ENCODE peak calls at places on chromosome X, in four cellular contexts. L is kidney epithelial cell, W is hepatocyte, T is NB4. Q is an unnamed sample.

GRCh38 chrX:151393514-151393913 is 3.5 kb upstream of the VMA21 start:
- DNase-seq in W (no peak), L (no peak), T (peak), Q (no peak)

GRCh38 chrX:78754917-78755316 is 7.4 kb downstream of the LPAR4 start:
- DNase-seq in L (no peak), W (no peak), T (peak), Q (no peak)

GRCh38 chrX:9662148-9662547 is 103.5 kb downstream of the GPR143 start:
- DNase-seq in W (no peak), L (no peak), T (no peak), Q (peak)

GRCh38 chrX:120140293-120140981 is 18.0 kb upstream of the RHOXF2 start:
- DNase-seq in L (no peak), T (no peak), W (no peak), Q (no peak)

GRCh38 chrX:41472231-41472815 is 25.2 kb downstream of the NYX start:
- DNase-seq in L (no peak), W (no peak), T (no peak), Q (no peak)

GRCh38 chrX:68133181-68133580 is 300.1 kb downstream of the OPHN1 start:
- DNase-seq in L (no peak), W (no peak), T (no peak), Q (no peak)

GRCh38 chrX:153883163-153883843 is 2.7 kb downstream of the L1CAM start:
- DNase-seq in L (no peak), W (no peak), T (no peak), Q (no peak)

GRCh38 chrX:53223955-53224859 is 800 bp downstream of the KDM5C start:
- DNase-seq in W (peak), T (no peak), L (peak), Q (peak)

GRCh38 chrX:141314441-141314840 is 72.1 kb upstream of the SPANXC start:
- DNase-seq in L (no peak), T (no peak), W (no peak), Q (peak)

GRCh38 chrX:15465896-15466651 is 27.1 kb downstream of the PIR start:
- DNase-seq in L (no peak), T (peak), W (no peak), Q (no peak)

GRCh38 chrX:103367502-103367901 is 8.8 kb upstream of the BEX3 start:
- DNase-seq in L (no peak), T (no peak), W (no peak), Q (no peak)

GRCh38 chrX:71366674-71367256 is 608 bp downstream of the TAF1 start:
- DNase-seq in L (no peak), W (peak), T (peak), Q (no peak)

GRCh38 chrX:9730752-9731151 is 34.9 kb downstream of the GPR143 start:
- DNase-seq in L (no peak), T (no peak), W (no peak), Q (no peak)

GRCh38 chrX:66054978-66055377 is 15.1 kb upstream of the VSIG4 start:
- DNase-seq in T (no peak), W (no peak), L (no peak), Q (no peak)

GRCh38 chrX:8738588-8739189 is 6.8 kb upstream of the ANOS1 start:
- DNase-seq in T (peak), L (no peak), W (peak), Q (no peak)

GRCh38 chrX:107596651-107597050 is 31.7 kb upstream of the PRPS1 start:
- DNase-seq in W (no peak), T (no peak), L (no peak), Q (no peak)

GRCh38 chrX:72258174-72258573 is 18.9 kb downstream of the RPS4X start:
- DNase-seq in W (peak), T (no peak), L (no peak), Q (peak)

GRCh38 chrX:39777623-39778025 is 320.1 kb downstream of the BCOR start:
- DNase-seq in L (no peak), W (no peak), T (no peak), Q (no peak)

GRCh38 chrX:1749499-1749898 is 134.6 kb downstream of the ASMT start:
- DNase-seq in T (no peak), W (no peak), L (no peak), Q (no peak)

GRCh38 chrX:28586291-28586690 is 955 bp upstream of the IL1RAPL1 start:
- DNase-seq in W (peak), T (no peak), L (no peak), Q (no peak)

GRCh38 chrX:47227334-47227583 is 5.5 kb upstream of the USP11 start:
- DNase-seq in W (no peak), L (no peak), T (no peak), Q (no peak)

GRCh38 chrX:47863187-47863586 is 26.5 kb downstream of the ZNF81 start:
- DNase-seq in W (no peak), T (no peak), L (no peak), Q (no peak)

GRCh38 chrX:15564981-15565579 is 35.7 kb downstream of the ACE2 start:
- DNase-seq in T (peak), W (peak), L (no peak), Q (peak)

GRCh38 chrX:137747231-137747630 is 181.3 kb downstream of the ZIC3 start:
- DNase-seq in L (no peak), T (no peak), W (no peak), Q (no peak)

GRCh38 chrX:120477453-120477852 is 8.4 kb upstream of the LAMP2 start:
- DNase-seq in L (peak), W (no peak), T (no peak), Q (no peak)

GRCh38 chrX:10722804-10723364 is 102.5 kb upstream of the MID1 start:
- DNase-seq in L (no peak), W (peak), T (peak), Q (peak)

GRCh38 chrX:21946925-21947641 is 6.6 kb downstream of the SMS start:
- DNase-seq in T (peak), W (no peak), L (no peak), Q (peak)

GRCh38 chrX:16873106-16873505 is 2.9 kb upstream of the RBBP7 start:
- DNase-seq in W (no peak), L (no peak), T (no peak), Q (no peak)

GRCh38 chrX:153587342-153587741 is 11.6 kb downstream of the CCNQ start:
- DNase-seq in T (no peak), L (no peak), W (no peak), Q (no peak)

GRCh38 chrX:345020-345925 is 26.7 kb upstream of the GTPBP6 start:
- DNase-seq in L (no peak), W (no peak), T (no peak), Q (no peak)

GRCh38 chrX:65667503-65668355 is at the start of gene MSN:
- DNase-seq in T (peak), W (peak), L (no peak), Q (peak)

GRCh38 chrX:40145670-40146470 is 48.1 kb upstream of the BCOR start:
- DNase-seq in W (no peak), L (no peak), T (no peak), Q (no peak)

GRCh38 chrX:107686792-107687191 is 58.5 kb downstream of the PRPS1 start:
- DNase-seq in W (no peak), T (peak), L (no peak), Q (no peak)

GRCh38 chrX:69424161-69424560 is 80.0 kb upstream of the NALF2 start:
- DNase-seq in W (peak), L (no peak), T (peak), Q (no peak)
- TF ChIP-seq CTCF in W (peak), L (peak), T (peak), Q (peak)

DNA sequence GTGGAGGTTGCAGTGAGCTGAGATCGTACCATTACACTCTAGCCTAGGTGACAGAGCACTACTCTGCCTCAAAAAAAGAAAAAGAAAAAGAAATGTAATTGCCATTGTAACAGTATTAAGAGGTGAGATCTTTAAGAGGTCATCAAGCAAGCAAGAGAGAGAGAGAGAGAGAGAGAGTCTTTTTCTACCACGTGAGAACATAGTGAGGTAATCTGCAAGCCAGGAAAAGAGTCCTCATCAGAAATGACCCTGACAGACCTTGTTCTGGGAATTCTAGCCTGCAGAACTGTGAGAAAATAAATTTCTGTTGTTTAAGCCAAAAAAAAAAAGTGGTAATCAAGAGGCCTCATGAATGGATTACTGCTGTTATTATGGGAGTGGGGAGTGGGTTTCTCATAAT is 14.9 kb downstream of the GPKOW start:
- DNase-seq in T (no peak), W (no peak), L (no peak), Q (no peak)
- TF ChIP-seq CTCF in T (no peak), W (no peak), L (no peak), Q (no peak)

DNA sequence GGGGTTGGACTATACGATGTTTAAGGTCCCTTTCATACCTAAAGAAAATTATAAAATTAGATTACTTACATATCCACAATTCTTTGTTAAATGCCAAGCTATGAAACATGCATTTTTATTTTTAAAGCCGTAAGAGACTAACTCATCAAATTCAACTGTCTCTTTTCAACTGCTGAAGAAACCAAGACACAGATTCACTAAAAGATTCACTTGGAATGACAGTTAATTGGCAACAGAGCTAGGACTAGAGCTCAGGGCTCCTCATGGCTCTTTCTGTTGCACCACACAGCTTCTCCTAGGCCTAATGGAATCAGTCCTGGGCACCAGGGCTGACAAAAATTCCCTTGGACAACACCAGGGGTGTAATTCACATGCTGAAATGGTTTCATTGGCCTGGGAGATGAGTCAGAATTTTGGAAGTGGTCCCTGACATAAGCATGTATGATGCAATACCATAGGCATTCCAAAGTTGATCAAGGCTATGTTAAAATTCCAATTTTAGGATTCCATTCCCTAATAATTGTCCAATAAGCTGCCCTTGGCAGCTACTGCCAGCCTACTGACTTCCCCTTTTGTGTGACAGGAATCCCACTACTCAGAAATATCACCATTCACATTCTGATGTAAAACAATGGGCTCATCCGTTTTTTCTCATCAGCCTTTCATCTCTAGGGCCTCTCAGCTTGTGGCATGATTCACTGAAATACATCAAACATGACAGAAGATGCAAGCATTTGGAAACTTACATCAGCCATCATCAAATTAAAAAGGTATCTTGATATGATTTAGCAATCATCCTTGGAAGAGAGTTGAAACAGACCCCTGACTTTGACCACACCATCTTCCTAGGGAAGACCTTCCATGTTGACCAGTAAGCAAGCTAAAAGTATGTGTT is 54.2 kb downstream of the PLAC1 start:
- DNase-seq in T (no peak), L (no peak), W (no peak), Q (peak)
- TF ChIP-seq CTCF in T (no peak), L (no peak), W (no peak), Q (peak)

GRCh38 chrX:104566921-104567501 is 1.0 kb downstream of the IL1RAPL2 start:
- DNase-seq in W (peak), T (no peak), L (no peak), Q (no peak)

GRCh38 chrX:104564335-104564734 is 1.7 kb upstream of the IL1RAPL2 start:
- DNase-seq in L (no peak), W (no peak), T (no peak), Q (no peak)

GRCh38 chrX:104564921-104565703 is 887 bp upstream of the IL1RAPL2 start:
- DNase-seq in L (no peak), T (no peak), W (no peak), Q (no peak)

GRCh38 chrX:104567506-104567905 is 1.5 kb downstream of the IL1RAPL2 start:
- DNase-seq in W (no peak), T (no peak), L (no peak), Q (no peak)

DNA sequence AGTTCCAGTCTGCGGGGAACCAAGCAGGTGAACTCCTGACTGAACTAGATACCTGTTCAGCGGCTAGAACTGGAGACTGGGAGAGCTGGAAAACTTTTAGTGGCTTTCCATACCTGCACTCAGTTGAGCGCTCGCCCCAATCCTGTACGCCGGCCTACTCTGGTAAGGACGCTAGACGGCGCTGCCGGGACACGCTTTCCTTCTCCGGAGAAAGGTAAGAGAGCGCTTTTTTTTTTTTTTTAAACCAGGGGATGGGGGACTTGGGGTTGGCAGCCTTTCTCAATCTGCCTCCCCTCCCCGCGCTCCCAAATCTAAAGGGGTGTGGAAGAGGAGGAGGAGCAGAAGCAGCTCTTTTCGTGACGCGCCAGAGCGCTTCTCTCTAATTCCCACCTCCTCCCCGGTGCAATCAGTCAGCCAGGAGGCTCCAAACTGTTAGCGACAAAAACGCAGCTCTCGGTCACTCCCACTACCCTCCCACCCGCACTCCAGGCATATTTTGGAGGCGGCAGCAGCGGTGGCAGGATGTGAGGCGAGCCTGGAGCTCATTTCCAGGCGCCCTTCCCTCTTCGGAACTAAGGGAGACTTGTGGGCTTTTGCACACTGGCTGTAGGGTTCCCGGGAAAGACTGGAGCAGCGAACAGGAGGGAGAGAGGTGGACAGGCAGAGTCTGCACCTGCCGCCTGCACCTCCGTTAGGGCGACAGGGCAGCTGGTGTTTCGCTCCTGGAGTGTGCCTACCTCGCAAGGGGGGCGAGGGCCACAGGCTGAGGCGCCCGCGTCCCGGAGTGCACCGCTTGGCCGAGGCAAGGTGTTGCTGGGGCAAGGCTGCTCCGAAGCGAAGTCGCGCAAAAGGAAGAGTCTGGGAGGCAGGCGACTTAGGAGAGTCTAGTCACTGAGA is at the start of gene IL1RAPL2:
- DNase-seq in L (no peak), W (peak), T (no peak), Q (no peak)
- TF ChIP-seq CTCF in L (peak), W (peak), T (peak), Q (peak)

GRCh38 chrX:125382148-125382628 is 62.5 kb downstream of the TEX13C start:
- DNase-seq in W (no peak), T (no peak), L (no peak), Q (no peak)

GRCh38 chrX:125374169-125374568 is 54.5 kb downstream of the TEX13C start:
- DNase-seq in W (no peak), T (no peak), L (no peak), Q (no peak)

GRCh38 chrX:125382889-125383288 is 63.2 kb downstream of the TEX13C start:
- DNase-seq in T (no peak), W (no peak), L (no peak), Q (no peak)

GRCh38 chrX:125378205-125378604 is 58.5 kb downstream of the TEX13C start:
- DNase-seq in T (no peak), W (peak), L (no peak), Q (no peak)
- TF ChIP-seq CTCF in T (no peak), W (peak), L (no peak), Q (no peak)

GRCh38 chrX:25968920-25969319 is 169.2 kb upstream of the MAGEB18 start:
- DNase-seq in L (no peak), T (peak), W (peak), Q (no peak)
- TF ChIP-seq CTCF in L (peak), T (peak), W (peak), Q (no peak)

DNA sequence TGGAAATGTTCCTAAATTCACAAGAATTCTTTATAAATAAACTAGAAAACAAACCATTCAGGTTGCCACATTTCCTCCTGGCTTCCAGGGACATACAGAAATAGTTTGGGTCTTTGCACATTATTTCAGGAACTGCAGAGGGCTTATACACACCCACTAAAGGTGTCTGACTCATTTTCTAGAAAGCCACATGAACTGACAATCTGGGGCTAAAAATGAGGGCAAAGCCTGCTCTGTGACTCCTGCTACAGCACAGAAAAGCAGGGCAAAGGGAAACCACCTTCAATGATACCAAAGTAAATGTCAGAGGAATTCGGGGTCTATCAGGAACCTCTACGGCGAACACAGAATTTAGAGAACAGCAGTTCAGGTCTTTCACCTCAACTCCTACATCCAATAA is 112.2 kb upstream of the MAP3K15 start:
- DNase-seq in T (peak), L (no peak), W (no peak), Q (no peak)
- TF ChIP-seq CTCF in T (no peak), L (no peak), W (no peak), Q (no peak)

GRCh38 chrX:86133761-86134160 is 14.5 kb upstream of the DACH2 start:
- DNase-seq in L (no peak), T (peak), W (peak), Q (no peak)
- TF ChIP-seq CTCF in L (peak), T (peak), W (peak), Q (peak)

DNA sequence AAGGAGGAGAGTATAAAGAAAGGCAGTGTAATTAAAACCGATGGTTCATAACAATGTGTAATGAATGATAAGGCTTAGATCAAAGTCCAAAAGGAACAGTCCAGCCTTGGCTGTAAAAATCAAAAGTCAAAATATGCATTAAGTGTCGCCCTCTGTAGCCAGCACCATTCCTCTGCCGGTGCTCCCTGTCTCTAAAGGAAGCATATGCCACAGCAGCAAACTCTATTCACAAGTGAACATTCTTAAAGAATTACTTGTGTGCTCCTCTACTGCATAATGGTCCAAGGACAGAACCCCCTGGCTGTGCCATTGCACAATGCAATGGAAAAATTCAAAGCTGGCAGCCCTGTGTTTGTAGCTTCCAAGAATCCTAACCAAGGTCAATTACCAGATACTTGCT is 16.3 kb upstream of the MBNL3 start:
- DNase-seq in L (no peak), W (peak), T (no peak), Q (no peak)
- TF ChIP-seq CTCF in L (no peak), W (peak), T (no peak), Q (no peak)